ENCODE peak calls at places on chromosomes 6 and 20, in six cellular contexts. R, A, K, M, C and S are unnamed samples.

GRCh38 chr6:27753668-27754407 is 158.4 kb downstream of the OR2B2 start:
- DNase-seq in K (peak; percentile 91), R (peak; percentile 60), C (peak; percentile 85), A (peak; percentile 92), M (peak; percentile 82), S (peak; percentile 88)

GRCh38 chr6:137165375-137166246 is 7.8 kb downstream of the IL22RA2 start:
- DNase-seq in M (no peak), A (peak; percentile 25), K (peak; percentile 94), R (no peak), C (peak; percentile 17), S (no peak)

GRCh38 chr6:55902796-55903195 is 27.4 kb upstream of the BMP5 start:
- DNase-seq in K (no peak), R (no peak), A (no peak), C (no peak), M (no peak), S (peak; percentile 46)

GRCh38 chr6:156420172-156420993 is 356.8 kb upstream of the ARID1B start:
- DNase-seq in M (no peak), K (no peak), R (no peak), A (no peak), C (no peak), S (no peak)

GRCh38 chr6:7881765-7882500 is 28.7 kb downstream of the TXNDC5 start:
- DNase-seq in M (no peak), A (no peak), C (peak; percentile 62), R (no peak), K (no peak), S (no peak)

GRCh38 chr20:33465536-33466302 is 22.2 kb upstream of the SNTA1 start:
- DNase-seq in K (no peak), C (no peak), A (no peak), M (no peak), R (no peak), S (no peak)

GRCh38 chr6:44256291-44257006 is 879 bp downstream of the SLC35B2 start:
- DNase-seq in A (no peak), R (peak; percentile 41), K (peak; percentile 68), M (peak; percentile 66), C (no peak), S (no peak)

GRCh38 chr20:37686762-37687477 is 6.9 kb upstream of the CTNNBL1 start:
- DNase-seq in R (no peak), M (no peak), A (no peak), K (no peak), C (peak; percentile 65), S (peak; percentile 85)

GRCh38 chr6:25181923-25182322 is 97.3 kb upstream of the CARMIL1 start:
- DNase-seq in M (no peak), R (peak; percentile 33), C (peak; percentile 36), A (no peak), K (no peak), S (peak; percentile 46)

GRCh38 chr6:145332001-145332400 is 403.3 kb downstream of the EPM2A start:
- DNase-seq in R (no peak), M (no peak), C (peak; percentile 59), A (no peak), K (no peak), S (no peak)